ENCODE peak calls at places on chromosomes 12 and 14, in four cellular contexts. One of them, this sample, is unnamed.

GRCh38 chr14:100438678-100439592 is 115.8 kb downstream of the SLC25A47 start:
- DNase-seq in body of pancreas: no peak
- DNase-seq in OCI-LY7: no peak
- DNase-seq in CD4-positive, CD25-positive, alpha-beta regulatory T cell: no peak
- DNase-seq in this sample: no peak

GRCh38 chr12:14841761-14842160 is 1.6 kb downstream of the ART4 start:
- DNase-seq in body of pancreas: peak; percentile 68
- DNase-seq in OCI-LY7: no peak
- DNase-seq in CD4-positive, CD25-positive, alpha-beta regulatory T cell: no peak
- DNase-seq in this sample: no peak

GRCh38 chr12:92673756-92674155 is 29.0 kb upstream of the PLEKHG7 start:
- DNase-seq in body of pancreas: no peak
- DNase-seq in OCI-LY7: no peak
- DNase-seq in CD4-positive, CD25-positive, alpha-beta regulatory T cell: no peak
- DNase-seq in this sample: no peak

GRCh38 chr12:115121053-115121452 is 437.1 kb upstream of the TBX3 start:
- DNase-seq in body of pancreas: no peak
- DNase-seq in OCI-LY7: no peak
- DNase-seq in CD4-positive, CD25-positive, alpha-beta regulatory T cell: no peak
- DNase-seq in this sample: no peak

GRCh38 chr12:58026892-58027891 is 85.8 kb downstream of the ATP23 start:
- DNase-seq in body of pancreas: no peak
- DNase-seq in OCI-LY7: no peak
- DNase-seq in CD4-positive, CD25-positive, alpha-beta regulatory T cell: no peak
- DNase-seq in this sample: no peak

GRCh38 chr12:23488130-23488529 is 461.3 kb downstream of the SOX5 start:
- DNase-seq in body of pancreas: no peak
- DNase-seq in OCI-LY7: no peak
- DNase-seq in CD4-positive, CD25-positive, alpha-beta regulatory T cell: no peak
- DNase-seq in this sample: no peak

GRCh38 chr14:64701660-64702059 is 2.6 kb upstream of the PLEKHG3 start:
- DNase-seq in body of pancreas: no peak
- DNase-seq in OCI-LY7: no peak
- DNase-seq in CD4-positive, CD25-positive, alpha-beta regulatory T cell: no peak
- DNase-seq in this sample: no peak

GRCh38 chr12:96419576-96420254 is 19.5 kb upstream of the CDK17 start:
- DNase-seq in body of pancreas: no peak
- DNase-seq in OCI-LY7: no peak
- DNase-seq in CD4-positive, CD25-positive, alpha-beta regulatory T cell: no peak
- DNase-seq in this sample: no peak

GRCh38 chr12:58888131-58888783 is 32.0 kb downstream of the LRIG3 start:
- DNase-seq in body of pancreas: peak; percentile 64
- DNase-seq in OCI-LY7: no peak
- DNase-seq in CD4-positive, CD25-positive, alpha-beta regulatory T cell: no peak
- DNase-seq in this sample: no peak

GRCh38 chr12:125492354-125493270 is 427.4 kb downstream of the AACS start:
- DNase-seq in body of pancreas: no peak
- DNase-seq in OCI-LY7: no peak
- DNase-seq in CD4-positive, CD25-positive, alpha-beta regulatory T cell: no peak
- DNase-seq in this sample: no peak

GRCh38 chr12:114275937-114276785 is 129.8 kb downstream of the TBX5 start:
- DNase-seq in body of pancreas: no peak
- DNase-seq in OCI-LY7: no peak
- DNase-seq in CD4-positive, CD25-positive, alpha-beta regulatory T cell: no peak
- DNase-seq in this sample: no peak

GRCh38 chr12:76226397-76226796 is 121.8 kb downstream of the BBS10 start:
- DNase-seq in body of pancreas: no peak
- DNase-seq in OCI-LY7: no peak
- DNase-seq in CD4-positive, CD25-positive, alpha-beta regulatory T cell: no peak
- DNase-seq in this sample: no peak

GRCh38 chr12:109097435-109098141 is at the start of gene UNG:
- DNase-seq in body of pancreas: peak; percentile 97
- DNase-seq in OCI-LY7: peak; percentile 97
- DNase-seq in CD4-positive, CD25-positive, alpha-beta regulatory T cell: peak; percentile 95
- DNase-seq in this sample: peak; percentile 98

GRCh38 chr12:8722286-8722685 is 24.5 kb downstream of the RIMKLB start:
- DNase-seq in body of pancreas: no peak
- DNase-seq in OCI-LY7: no peak
- DNase-seq in CD4-positive, CD25-positive, alpha-beta regulatory T cell: no peak
- DNase-seq in this sample: no peak

GRCh38 chr12:108338915-108339657 is at the start of gene CMKLR1:
- DNase-seq in body of pancreas: peak; percentile 15
- DNase-seq in OCI-LY7: no peak
- DNase-seq in CD4-positive, CD25-positive, alpha-beta regulatory T cell: no peak
- DNase-seq in this sample: peak; percentile 80

GRCh38 chr14:22973217-22974032 is 8.9 kb downstream of the AJUBA start:
- DNase-seq in body of pancreas: peak; percentile 64
- DNase-seq in OCI-LY7: peak; percentile 65
- DNase-seq in CD4-positive, CD25-positive, alpha-beta regulatory T cell: peak; percentile 31
- DNase-seq in this sample: no peak

GRCh38 chr12:120118710-120119097 is 2.2 kb upstream of the RAB35 start:
- DNase-seq in body of pancreas: no peak
- DNase-seq in OCI-LY7: peak; percentile 47
- DNase-seq in CD4-positive, CD25-positive, alpha-beta regulatory T cell: no peak
- DNase-seq in this sample: no peak

GRCh38 chr12:51643951-51644350 is 52.9 kb downstream of the SCN8A start:
- DNase-seq in body of pancreas: no peak
- DNase-seq in OCI-LY7: no peak
- DNase-seq in CD4-positive, CD25-positive, alpha-beta regulatory T cell: no peak
- DNase-seq in this sample: no peak

GRCh38 chr12:116060765-116061164 is 216.7 kb downstream of the MED13L start:
- DNase-seq in body of pancreas: no peak
- DNase-seq in OCI-LY7: no peak
- DNase-seq in CD4-positive, CD25-positive, alpha-beta regulatory T cell: peak; percentile 46
- DNase-seq in this sample: no peak

GRCh38 chr12:88206636-88207035 is 64.5 kb downstream of the TMTC3 start:
- DNase-seq in body of pancreas: peak; percentile 10
- DNase-seq in OCI-LY7: no peak
- DNase-seq in CD4-positive, CD25-positive, alpha-beta regulatory T cell: no peak
- DNase-seq in this sample: no peak

GRCh38 chr12:57104292-57104910 is 6.8 kb downstream of the STAT6 start:
- DNase-seq in body of pancreas: no peak
- DNase-seq in OCI-LY7: no peak
- DNase-seq in CD4-positive, CD25-positive, alpha-beta regulatory T cell: no peak
- DNase-seq in this sample: no peak

GRCh38 chr12:112815589-112816321 is 24.2 kb downstream of the RPH3A start:
- DNase-seq in body of pancreas: no peak
- DNase-seq in OCI-LY7: no peak
- DNase-seq in CD4-positive, CD25-positive, alpha-beta regulatory T cell: no peak
- DNase-seq in this sample: no peak

GRCh38 chr14:100302616-100303015 is 3.6 kb downstream of the SLC25A29 start:
- DNase-seq in body of pancreas: no peak
- DNase-seq in OCI-LY7: no peak
- DNase-seq in CD4-positive, CD25-positive, alpha-beta regulatory T cell: no peak
- DNase-seq in this sample: peak; percentile 14

GRCh38 chr14:23285530-23286019 is 357 bp downstream of the HOMEZ start:
- DNase-seq in body of pancreas: no peak
- DNase-seq in OCI-LY7: no peak
- DNase-seq in CD4-positive, CD25-positive, alpha-beta regulatory T cell: no peak
- DNase-seq in this sample: no peak

GRCh38 chr14:101852785-101853184 is 91.3 kb downstream of the PPP2R5C start:
- DNase-seq in body of pancreas: no peak
- DNase-seq in OCI-LY7: no peak
- DNase-seq in CD4-positive, CD25-positive, alpha-beta regulatory T cell: no peak
- DNase-seq in this sample: no peak

GRCh38 chr12:25784669-25785068 is 173.8 kb upstream of the RASSF8 start:
- DNase-seq in body of pancreas: no peak
- DNase-seq in OCI-LY7: no peak
- DNase-seq in CD4-positive, CD25-positive, alpha-beta regulatory T cell: no peak
- DNase-seq in this sample: no peak

DNA sequence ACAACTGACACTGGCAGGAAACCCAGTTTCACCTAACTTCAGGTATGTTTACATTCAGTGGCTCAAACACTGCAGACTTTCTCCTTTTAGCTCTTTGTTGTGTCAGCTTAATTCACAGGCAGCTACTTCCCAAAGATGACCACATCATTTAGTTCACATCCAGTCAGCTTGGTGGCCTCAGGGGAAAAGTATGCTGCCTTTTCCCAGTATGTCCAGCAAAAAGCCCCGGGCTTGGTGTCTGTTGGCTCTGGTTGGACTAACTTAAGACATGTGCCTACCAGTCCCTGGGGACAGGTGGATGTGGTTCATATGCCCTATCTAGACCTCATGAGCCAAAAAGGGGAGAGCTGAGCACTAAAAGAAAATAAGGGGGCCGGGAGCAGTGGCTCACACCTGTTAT is 56.4 kb downstream of the GOLGA5 start:
- DNase-seq in body of pancreas: no peak
- DNase-seq in OCI-LY7: peak; percentile 21
- DNase-seq in CD4-positive, CD25-positive, alpha-beta regulatory T cell: no peak
- DNase-seq in this sample: no peak
- H3K4me1 ChIP-seq in body of pancreas: peaks cover 52% of the 10 kb centered on the region
- H3K4me1 ChIP-seq in OCI-LY7: peaks cover 8% of the 10 kb centered on the region
- H3K4me1 ChIP-seq in CD4-positive, CD25-positive, alpha-beta regulatory T cell: peaks cover 46% of the 10 kb centered on the region
- H3K4me1 ChIP-seq in this sample: peaks cover 17% of the 10 kb centered on the region

GRCh38 chr14:105851716-105852377 is 325.5 kb downstream of the TMEM121 start:
- DNase-seq in body of pancreas: no peak
- DNase-seq in OCI-LY7: peak; percentile 71
- DNase-seq in CD4-positive, CD25-positive, alpha-beta regulatory T cell: no peak
- DNase-seq in this sample: peak; percentile 75

GRCh38 chr14:105853089-105853906 is 326.9 kb downstream of the TMEM121 start:
- DNase-seq in body of pancreas: no peak
- DNase-seq in OCI-LY7: peak; percentile 67
- DNase-seq in CD4-positive, CD25-positive, alpha-beta regulatory T cell: no peak
- DNase-seq in this sample: peak; percentile 81

GRCh38 chr14:105850853-105851581 is 324.6 kb downstream of the TMEM121 start:
- DNase-seq in body of pancreas: no peak
- DNase-seq in OCI-LY7: peak; percentile 72
- DNase-seq in CD4-positive, CD25-positive, alpha-beta regulatory T cell: no peak
- DNase-seq in this sample: peak; percentile 74

GRCh38 chr14:105853907-105854599 is 327.7 kb downstream of the TMEM121 start:
- DNase-seq in body of pancreas: no peak
- DNase-seq in OCI-LY7: peak; percentile 57
- DNase-seq in CD4-positive, CD25-positive, alpha-beta regulatory T cell: no peak
- DNase-seq in this sample: peak; percentile 77

GRCh38 chr14:105852378-105853088 is 326.1 kb downstream of the TMEM121 start:
- DNase-seq in body of pancreas: no peak
- DNase-seq in OCI-LY7: peak; percentile 78
- DNase-seq in CD4-positive, CD25-positive, alpha-beta regulatory T cell: no peak
- DNase-seq in this sample: peak; percentile 83
- H3K4me1 ChIP-seq in body of pancreas: no peaks in the 10 kb centered on the region
- H3K4me1 ChIP-seq in OCI-LY7: peaks cover 48% of the 10 kb centered on the region
- H3K4me1 ChIP-seq in CD4-positive, CD25-positive, alpha-beta regulatory T cell: peaks cover 34% of the 10 kb centered on the region
- H3K4me1 ChIP-seq in this sample: peaks cover 30% of the 10 kb centered on the region

GRCh38 chr12:6631549-6631961 is 4.2 kb downstream of the LPAR5 start:
- DNase-seq in body of pancreas: no peak
- DNase-seq in OCI-LY7: peak; percentile 54
- DNase-seq in CD4-positive, CD25-positive, alpha-beta regulatory T cell: no peak
- DNase-seq in this sample: no peak

GRCh38 chr12:6635375-6635855 is 344 bp downstream of the LPAR5 start:
- DNase-seq in body of pancreas: no peak
- DNase-seq in OCI-LY7: peak; percentile 86
- DNase-seq in CD4-positive, CD25-positive, alpha-beta regulatory T cell: no peak
- DNase-seq in this sample: peak; percentile 88

GRCh38 chr12:6635856-6636521 is at the start of gene LPAR5:
- DNase-seq in body of pancreas: no peak
- DNase-seq in OCI-LY7: peak; percentile 72
- DNase-seq in CD4-positive, CD25-positive, alpha-beta regulatory T cell: peak; percentile 37
- DNase-seq in this sample: peak; percentile 93

GRCh38 chr12:6630696-6631095 is 5.1 kb downstream of the LPAR5 start:
- DNase-seq in body of pancreas: no peak
- DNase-seq in OCI-LY7: no peak
- DNase-seq in CD4-positive, CD25-positive, alpha-beta regulatory T cell: no peak
- DNase-seq in this sample: no peak

GRCh38 chr12:6632026-6632978 is 3.5 kb downstream of the LPAR5 start:
- DNase-seq in body of pancreas: no peak
- DNase-seq in OCI-LY7: peak; percentile 96
- DNase-seq in CD4-positive, CD25-positive, alpha-beta regulatory T cell: peak; percentile 62
- DNase-seq in this sample: peak; percentile 86
- H3K4me1 ChIP-seq in body of pancreas: no peaks in the 10 kb centered on the region
- H3K4me1 ChIP-seq in OCI-LY7: peaks cover 87% of the 10 kb centered on the region
- H3K4me1 ChIP-seq in CD4-positive, CD25-positive, alpha-beta regulatory T cell: peaks cover 59% of the 10 kb centered on the region
- H3K4me1 ChIP-seq in this sample: peaks cover 87% of the 10 kb centered on the region

GRCh38 chr12:43282106-43282505 is 269.9 kb downstream of the ADAMTS20 start:
- DNase-seq in body of pancreas: no peak
- DNase-seq in OCI-LY7: no peak
- DNase-seq in CD4-positive, CD25-positive, alpha-beta regulatory T cell: no peak
- DNase-seq in this sample: no peak

GRCh38 chr12:43284441-43284840 is 267.6 kb downstream of the ADAMTS20 start:
- DNase-seq in body of pancreas: no peak
- DNase-seq in OCI-LY7: no peak
- DNase-seq in CD4-positive, CD25-positive, alpha-beta regulatory T cell: no peak
- DNase-seq in this sample: no peak

GRCh38 chr12:43283206-43283605 is 268.8 kb downstream of the ADAMTS20 start:
- DNase-seq in body of pancreas: no peak
- DNase-seq in OCI-LY7: no peak
- DNase-seq in CD4-positive, CD25-positive, alpha-beta regulatory T cell: no peak
- DNase-seq in this sample: no peak

GRCh38 chr12:43278268-43278832 is 273.7 kb downstream of the ADAMTS20 start:
- DNase-seq in body of pancreas: no peak
- DNase-seq in OCI-LY7: peak; percentile 20
- DNase-seq in CD4-positive, CD25-positive, alpha-beta regulatory T cell: no peak
- DNase-seq in this sample: no peak

GRCh38 chr12:43281563-43281962 is 270.4 kb downstream of the ADAMTS20 start:
- DNase-seq in body of pancreas: no peak
- DNase-seq in OCI-LY7: no peak
- DNase-seq in CD4-positive, CD25-positive, alpha-beta regulatory T cell: no peak
- DNase-seq in this sample: no peak
- H3K4me1 ChIP-seq in body of pancreas: no peaks in the 10 kb centered on the region
- H3K4me1 ChIP-seq in OCI-LY7: no peaks in the 10 kb centered on the region
- H3K4me1 ChIP-seq in CD4-positive, CD25-positive, alpha-beta regulatory T cell: no peaks in the 10 kb centered on the region
- H3K4me1 ChIP-seq in this sample: peaks cover 9% of the 10 kb centered on the region

DNA sequence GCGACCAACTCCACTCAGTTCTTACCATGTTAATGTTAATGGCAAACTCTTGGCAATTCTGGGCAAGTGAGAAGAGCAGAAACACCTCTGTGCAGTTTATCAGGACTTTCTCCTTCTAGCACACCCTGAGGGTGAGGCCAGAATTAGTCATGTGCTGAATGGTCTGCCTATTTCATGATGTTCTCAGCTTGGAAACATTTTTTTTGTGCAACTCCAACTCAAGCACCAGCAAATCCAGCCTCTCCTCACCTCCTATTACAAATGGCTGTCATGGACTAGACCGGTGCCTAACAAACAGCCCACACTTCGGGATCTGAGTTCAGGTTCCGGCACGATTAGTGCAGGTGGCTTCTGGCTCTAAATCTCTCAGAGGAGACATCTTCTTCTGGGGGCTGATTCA is 246.0 kb downstream of the ZFP36L1 start:
- DNase-seq in body of pancreas: no peak
- DNase-seq in OCI-LY7: no peak
- DNase-seq in CD4-positive, CD25-positive, alpha-beta regulatory T cell: no peak
- DNase-seq in this sample: no peak
- H3K4me1 ChIP-seq in body of pancreas: peaks cover 54% of the 10 kb centered on the region
- H3K4me1 ChIP-seq in OCI-LY7: no peaks in the 10 kb centered on the region
- H3K4me1 ChIP-seq in CD4-positive, CD25-positive, alpha-beta regulatory T cell: no peaks in the 10 kb centered on the region
- H3K4me1 ChIP-seq in this sample: no peaks in the 10 kb centered on the region